ENCODE peak calls at places on chromosomes 1 and 21, in four cellular contexts. A is activated CD8-positive, alpha-beta memory T cell treated with anti-CD3 and anti-CD28 coated beads for 24 hours; W is Peyer's patch; S is tibial artery. B is an unnamed sample.
A peak's percentile ranks its signal among the peaks of the same experiment; 100 is the strongest.

GRCh38 chr1:224340711-224341384 is 10.9 kb upstream of the NVL start:
- DNase-seq in A (peak; percentile 70), W (peak; percentile 20), S (no peak), B (peak; percentile 50)

GRCh38 chr21:46119565-46120271 is 21.8 kb downstream of the COL6A2 start:
- DNase-seq in A (no peak), W (no peak), S (no peak), B (peak; percentile 56)

GRCh38 chr1:24535021-24535424 is 20.9 kb upstream of the NCMAP start:
- DNase-seq in A (peak; percentile 89), W (peak; percentile 75), S (no peak), B (no peak)

GRCh38 chr1:94247146-94248094 is 10.0 kb upstream of the ARHGAP29 start:
- DNase-seq in A (peak; percentile 60), W (no peak), S (peak; percentile 70), B (peak; percentile 91)

GRCh38 chr1:37602750-37603694 is 7.3 kb upstream of the GNL2 start:
- DNase-seq in A (peak; percentile 60), W (no peak), S (no peak), B (no peak)

GRCh38 chr1:2025491-2025981 is 6.4 kb downstream of the GABRD start:
- DNase-seq in A (no peak), W (peak; percentile 22), S (no peak), B (no peak)

GRCh38 chr21:41366522-41367151 is 4.8 kb downstream of the MX2 start:
- DNase-seq in A (peak; percentile 52), W (peak; percentile 37), S (no peak), B (peak; percentile 60)

GRCh38 chr1:192235127-192235526 is 76.9 kb downstream of the RGS18 start:
- DNase-seq in A (no peak), W (no peak), S (no peak), B (no peak)

GRCh38 chr1:196295766-196296165 is 312.5 kb downstream of the KCNT2 start:
- DNase-seq in A (no peak), W (no peak), S (no peak), B (no peak)

GRCh38 chr1:68673771-68674170 is 176.9 kb upstream of the DEPDC1 start:
- DNase-seq in A (no peak), W (no peak), S (no peak), B (no peak)

GRCh38 chr1:161068306-161069200 is 1.1 kb downstream of the ARHGAP30 start:
- DNase-seq in A (peak; percentile 87), W (peak; percentile 94), S (peak; percentile 66), B (peak; percentile 76)

GRCh38 chr1:218324226-218324580 is 20.9 kb upstream of the TGFB2 start:
- DNase-seq in A (no peak), W (no peak), S (no peak), B (no peak)

B was measured in right lobe of liver.